ENCODE peak calls at places on chromosomes 7 and 10, in eight cellular contexts. M, I, C, A, V, W, Z and U are unnamed samples.
A peak's percentile ranks its signal among the peaks of the same experiment; 100 is the strongest.

GRCh38 chr7:1566687-1567081 is 3.1 kb downstream of the PSMG3 start:
- DNase-seq in Z (no peak), A (no peak), M (no peak), V (no peak), I (no peak), C (peak; percentile 54), W (no peak), U (no peak)

GRCh38 chr10:71533936-71534335 is 137.2 kb downstream of the CDH23 start:
- DNase-seq in M (no peak), Z (no peak), A (no peak), W (no peak), C (no peak), I (no peak), V (no peak), U (no peak)

GRCh38 chr10:34434119-34434594 is 380.9 kb downstream of the PARD3 start:
- DNase-seq in A (no peak), C (no peak), V (peak; percentile 17), I (peak; percentile 62), W (no peak), Z (no peak), M (peak; percentile 78), U (no peak)

GRCh38 chr7:42511027-42511426 is 274.0 kb upstream of the GLI3 start:
- DNase-seq in Z (no peak), C (no peak), M (no peak), V (no peak), A (no peak), I (no peak), W (no peak), U (no peak)

GRCh38 chr10:111677747-111678146 is 505.8 kb downstream of the GPAM start:
- DNase-seq in Z (peak; percentile 43), M (no peak), I (no peak), V (no peak), W (no peak), C (no peak), A (no peak), U (no peak)

GRCh38 chr7:44738031-44738730 is 10.5 kb upstream of the ZMIZ2 start:
- DNase-seq in Z (no peak), A (no peak), C (no peak), M (peak; percentile 11), V (no peak), W (no peak), I (no peak), U (no peak)

GRCh38 chr7:5361446-5362155 is 62.0 kb downstream of the TNRC18 start:
- DNase-seq in M (no peak), V (no peak), A (no peak), C (no peak), I (no peak), Z (no peak), W (no peak), U (no peak)

GRCh38 chr10:110419265-110419664 is 78.4 kb upstream of the DUSP5 start:
- DNase-seq in I (no peak), M (no peak), W (no peak), C (no peak), V (no peak), A (no peak), Z (no peak), U (no peak)

GRCh38 chr7:952548-953441 is 1.7 kb downstream of the ADAP1 start:
- DNase-seq in A (no peak), W (peak; percentile 64), V (no peak), I (no peak), Z (no peak), M (no peak), C (peak; percentile 9), U (no peak)

GRCh38 chr10:22133640-22134624 is 83.9 kb downstream of the EBLN1 start:
- DNase-seq in I (no peak), W (no peak), C (no peak), M (no peak), V (no peak), A (peak; percentile 26), Z (no peak), U (no peak)

GRCh38 chr7:132218876-132219275 is 357.4 kb downstream of the PLXNA4 start:
- DNase-seq in A (no peak), V (no peak), W (no peak), I (no peak), C (no peak), Z (no peak), M (no peak), U (no peak)

GRCh38 chr10:22246680-22247391 is 29.0 kb upstream of the EBLN1 start:
- DNase-seq in V (peak; percentile 61), W (no peak), M (peak; percentile 34), A (no peak), C (no peak), Z (peak; percentile 49), I (no peak), U (no peak)

GRCh38 chr7:78434281-78434680 is 635.7 kb downstream of the PHTF2 start:
- DNase-seq in V (no peak), M (no peak), C (no peak), Z (no peak), I (no peak), W (no peak), A (no peak), U (no peak)

GRCh38 chr7:149887311-149887710 is 13.5 kb downstream of the ATP6V0E2 start:
- DNase-seq in M (no peak), Z (no peak), A (no peak), C (no peak), V (no peak), W (no peak), I (no peak), U (no peak)

GRCh38 chr10:3805791-3806381 is 20.9 kb upstream of the KLF6 start:
- DNase-seq in Z (peak; percentile 71), V (peak; percentile 66), W (no peak), C (peak; percentile 61), I (no peak), A (peak; percentile 45), M (peak; percentile 77), U (no peak)

GRCh38 chr7:133535308-133535707 is 282.4 kb downstream of the EXOC4 start:
- DNase-seq in V (no peak), A (no peak), M (no peak), W (no peak), I (no peak), Z (no peak), C (no peak), U (no peak)

GRCh38 chr7:156673454-156673853 is 32.9 kb downstream of the RNF32 start:
- DNase-seq in C (no peak), V (no peak), M (no peak), Z (no peak), A (no peak), I (no peak), W (no peak), U (no peak)